ENCODE peak calls at places on chromosomes 4 and X, in ten cellular contexts. B is upper lobe of right lung; S is central memory CD8-positive, alpha-beta T cell; C is HepG2; A is memory B cell; Y is activated CD8-positive, alpha-beta T cell treated with anti-CD3 and anti-CD28 coated beads for 36 hours; G is activated T-cell treated with anti-CD3 and anti-CD28 coated beads, Interleukin-2, amount 50 U/mL, for 4 hours; Q is A549; Z is heart right ventricle; X is Right ventricle myocardium superior. K is an unnamed sample.

GRCh38 chr4:78222575-78223186 is 165.6 kb downstream of the FRAS1 start:
- ATAC-seq in B (no peak), S (no peak), C (no peak), A (no peak), Y (no peak), G (no peak), Q (no peak), Z (no peak), X (no peak), K (peak)

GRCh38 chr4:147864591-147864990 is 132.7 kb downstream of the ARHGAP10 start:
- ATAC-seq in B (no peak), S (no peak), C (no peak), A (no peak), Y (no peak), G (no peak), Q (no peak), Z (no peak), X (no peak), K (no peak)

GRCh38 chrX:18032486-18033221 is 171.6 kb upstream of the RAI2 start:
- ATAC-seq in B (no peak), S (no peak), C (no peak), A (no peak), Y (peak), G (no peak), Q (no peak), Z (no peak), X (no peak), K (no peak)

GRCh38 chrX:27619459-27619858 is 29.3 kb downstream of the DCAF8L2 start:
- ATAC-seq in B (no peak), S (no peak), C (no peak), A (no peak), Y (no peak), G (no peak), Q (no peak), Z (no peak), X (no peak), K (no peak)

GRCh38 chrX:70479970-70480659 is 35.5 kb downstream of the DLG3 start:
- ATAC-seq in B (peak), S (no peak), C (no peak), A (no peak), Y (no peak), G (no peak), Q (no peak), Z (peak), X (peak), K (no peak)

GRCh38 chrX:66020578-66021406 is 19.1 kb downstream of the VSIG4 start:
- ATAC-seq in B (peak), S (no peak), C (no peak), A (peak), Y (no peak), G (no peak), Q (no peak), Z (no peak), X (peak), K (no peak)

GRCh38 chr4:7998447-7998846 is 58.8 kb upstream of the AFAP1 start:
- ATAC-seq in B (no peak), S (no peak), C (no peak), A (no peak), Y (no peak), G (no peak), Q (no peak), Z (no peak), X (no peak), K (no peak)

GRCh38 chr4:48944659-48945290 is 38.2 kb upstream of the OCIAD2 start:
- ATAC-seq in B (no peak), S (no peak), C (no peak), A (no peak), Y (peak), G (peak), Q (no peak), Z (no peak), X (no peak), K (no peak)

GRCh38 chr4:64846417-64846816 is 437.2 kb upstream of the TECRL start:
- ATAC-seq in B (no peak), S (no peak), C (no peak), A (no peak), Y (no peak), G (no peak), Q (no peak), Z (no peak), X (no peak), K (no peak)

K was measured in SK-N-SH treated with all-trans-retinoic acid at 6 μM for 48 hours.